ENCODE peak calls at places on chromosome 6, in five cellular contexts. U is PC-3; K is midbrain; E is NAMALWA; C is activated CD8-positive, alpha-beta memory T cell treated with anti-CD3 and anti-CD28 coated beads, Interleukin-2, amount 50 U/mL, for 4 hours. R is an unnamed sample.

GRCh38 chr6:22323848-22324247 is 27.0 kb upstream of the PRL start:
- DNase-seq in U (no peak), K (no peak), E (no peak), C (no peak), R (no peak)

GRCh38 chr6:117423754-117424153 is 2.0 kb downstream of the ROS1 start:
- DNase-seq in U (no peak), K (no peak), E (no peak), C (no peak), R (no peak)

GRCh38 chr6:128235556-128235955 is 284.8 kb downstream of the PTPRK start:
- DNase-seq in U (no peak), K (no peak), E (no peak), C (no peak), R (no peak)

GRCh38 chr6:87772597-87773530 is 70.8 kb upstream of the AKIRIN2 start:
- DNase-seq in U (no peak), K (no peak), E (no peak), C (no peak), R (no peak)

GRCh38 chr6:48835421-48835958 is 627.6 kb downstream of the MMUT start:
- DNase-seq in U (peak; percentile 10), K (no peak), E (no peak), C (no peak), R (no peak)

GRCh38 chr6:13048113-13048512 is 280.2 kb downstream of the TBC1D7 start:
- DNase-seq in U (no peak), K (no peak), E (no peak), C (no peak), R (no peak)

GRCh38 chr6:46876126-46876525 is 45.6 kb downstream of the ADGRF5 start:
- DNase-seq in U (peak; percentile 99), K (no peak), E (no peak), C (no peak), R (no peak)

GRCh38 chr6:163148781-163149534 is 265.6 kb upstream of the QKI start:
- DNase-seq in U (no peak), K (peak; percentile 69), E (no peak), C (no peak), R (peak; percentile 80)

GRCh38 chr6:25053875-25054371 is 118.2 kb upstream of the RIPOR2 start:
- DNase-seq in U (peak; percentile 33), K (no peak), E (no peak), C (no peak), R (no peak)

GRCh38 chr6:33296797-33297405 is 1.8 kb downstream of the RGL2 start:
- DNase-seq in U (no peak), K (no peak), E (no peak), C (no peak), R (no peak)

GRCh38 chr6:84422380-84422968 is 195.0 kb upstream of the CEP162 start:
- DNase-seq in U (peak; percentile 18), K (peak; percentile 3), E (peak; percentile 30), C (no peak), R (no peak)

GRCh38 chr6:161295784-161296183 is 21.9 kb upstream of the AGPAT4 start:
- DNase-seq in U (no peak), K (no peak), E (no peak), C (no peak), R (no peak)

GRCh38 chr6:18011287-18011686 is 23.9 kb upstream of the KIF13A start:
- DNase-seq in U (no peak), K (no peak), E (no peak), C (no peak), R (no peak)

GRCh38 chr6:20126789-20127653 is 85.2 kb downstream of the MBOAT1 start:
- DNase-seq in U (peak; percentile 68), K (peak; percentile 76), E (peak; percentile 68), C (peak; percentile 66), R (peak; percentile 85)

GRCh38 chr6:2410982-2411381 is 165.6 kb upstream of the GMDS start:
- DNase-seq in U (no peak), K (no peak), E (no peak), C (no peak), R (no peak)

GRCh38 chr6:155171747-155172191 is 92.0 kb upstream of the CLDN20 start:
- DNase-seq in U (no peak), K (no peak), E (no peak), C (no peak), R (peak; percentile 49)

GRCh38 chr6:52162940-52163908 is 23.0 kb upstream of the IL17A start:
- DNase-seq in U (peak; percentile 75), K (no peak), E (peak; percentile 54), C (no peak), R (peak; percentile 32)

GRCh38 chr6:131946992-131947955 is 3.9 kb downstream of the CCN2 start:
- DNase-seq in U (peak; percentile 12), K (no peak), E (no peak), C (no peak), R (no peak)

GRCh38 chr6:136846046-136846445 is 23.7 kb downstream of the PEX7 start:
- DNase-seq in U (peak; percentile 64), K (peak; percentile 18), E (peak; percentile 68), C (no peak), R (peak; percentile 45)

GRCh38 chr6:50655848-50656453 is 57.4 kb upstream of the TFAP2D start:
- DNase-seq in U (peak; percentile 39), K (no peak), E (peak; percentile 47), C (no peak), R (peak; percentile 11)

GRCh38 chr6:142009647-142010046 is 123.1 kb upstream of the GJE1 start:
- DNase-seq in U (peak; percentile 10), K (no peak), E (no peak), C (no peak), R (no peak)

R was measured in pons.